ENCODE peak calls at places on chromosome 11, in four cellular contexts. One of them, this sample, is unnamed.

GRCh38 chr11:108561535-108561991 is 32.0 kb downstream of the EXPH5 start:
- DNase-seq in uterus: no peak
- DNase-seq in foreskin fibroblast: peak
- DNase-seq in psoas muscle: no peak
- DNase-seq in this sample: no peak

GRCh38 chr11:113587318-113587739 is 112.1 kb upstream of the DRD2 start:
- DNase-seq in psoas muscle: no peak
- DNase-seq in foreskin fibroblast: no peak
- DNase-seq in uterus: no peak
- DNase-seq in this sample: no peak

GRCh38 chr11:69014936-69015549 is 2.0 kb upstream of the MRGPRF start:
- DNase-seq in foreskin fibroblast: no peak
- DNase-seq in uterus: no peak
- DNase-seq in psoas muscle: no peak
- DNase-seq in this sample: no peak

GRCh38 chr11:65225284-65226102 is 36.3 kb upstream of the POLA2 start:
- DNase-seq in psoas muscle: no peak
- DNase-seq in foreskin fibroblast: peak
- DNase-seq in uterus: peak
- DNase-seq in this sample: peak

GRCh38 chr11:112625816-112626215 is 335.4 kb upstream of the NCAM1 start:
- DNase-seq in psoas muscle: no peak
- DNase-seq in uterus: no peak
- DNase-seq in foreskin fibroblast: no peak
- DNase-seq in this sample: no peak

GRCh38 chr11:113546757-113547507 is 71.7 kb upstream of the DRD2 start:
- DNase-seq in psoas muscle: no peak
- DNase-seq in uterus: no peak
- DNase-seq in foreskin fibroblast: no peak
- DNase-seq in this sample: no peak

GRCh38 chr11:74025467-74026166 is 16.7 kb upstream of the UCP3 start:
- DNase-seq in psoas muscle: no peak
- DNase-seq in uterus: no peak
- DNase-seq in foreskin fibroblast: peak
- DNase-seq in this sample: no peak

GRCh38 chr11:71188886-71189767 is 63.2 kb downstream of the SHANK2 start:
- DNase-seq in foreskin fibroblast: no peak
- DNase-seq in uterus: no peak
- DNase-seq in psoas muscle: peak
- DNase-seq in this sample: no peak

GRCh38 chr11:119318240-119319135 is 1.6 kb upstream of the MCAM start:
- DNase-seq in psoas muscle: no peak
- DNase-seq in uterus: peak
- DNase-seq in foreskin fibroblast: no peak
- DNase-seq in this sample: peak

GRCh38 chr11:60887531-60887930 is 18.9 kb downstream of the PRPF19 start:
- DNase-seq in foreskin fibroblast: peak
- DNase-seq in psoas muscle: no peak
- DNase-seq in uterus: peak
- DNase-seq in this sample: no peak

GRCh38 chr11:17511571-17511970 is 32.6 kb downstream of the USH1C start:
- DNase-seq in uterus: no peak
- DNase-seq in psoas muscle: no peak
- DNase-seq in foreskin fibroblast: no peak
- DNase-seq in this sample: no peak

GRCh38 chr11:95898782-95899181 is 25.1 kb downstream of the MTMR2 start:
- DNase-seq in uterus: no peak
- DNase-seq in psoas muscle: no peak
- DNase-seq in foreskin fibroblast: no peak
- DNase-seq in this sample: no peak

GRCh38 chr11:44527476-44527875 is 38.0 kb upstream of the CD82 start:
- DNase-seq in foreskin fibroblast: no peak
- DNase-seq in psoas muscle: no peak
- DNase-seq in uterus: no peak
- DNase-seq in this sample: no peak

GRCh38 chr11:57938351-57938750 is 85.3 kb upstream of the OR9Q1 start:
- DNase-seq in uterus: no peak
- DNase-seq in foreskin fibroblast: no peak
- DNase-seq in psoas muscle: no peak
- DNase-seq in this sample: no peak

GRCh38 chr11:5737091-5737490 is 843 bp downstream of the OR56B1 start:
- DNase-seq in foreskin fibroblast: no peak
- DNase-seq in uterus: no peak
- DNase-seq in psoas muscle: no peak
- DNase-seq in this sample: no peak

GRCh38 chr11:87307101-87307500 is 269.4 kb downstream of the TMEM135 start:
- DNase-seq in foreskin fibroblast: no peak
- DNase-seq in psoas muscle: no peak
- DNase-seq in uterus: no peak
- DNase-seq in this sample: no peak

GRCh38 chr11:130390071-130390758 is 38.2 kb downstream of the ADAMTS8 start:
- DNase-seq in foreskin fibroblast: peak
- DNase-seq in uterus: peak
- DNase-seq in psoas muscle: no peak
- DNase-seq in this sample: no peak

GRCh38 chr11:1348748-1349073 is 39.3 kb upstream of the TOLLIP start:
- DNase-seq in uterus: no peak
- DNase-seq in foreskin fibroblast: no peak
- DNase-seq in psoas muscle: no peak
- DNase-seq in this sample: no peak

GRCh38 chr11:36326524-36327419 is 30.7 kb downstream of the PRR5L start:
- DNase-seq in foreskin fibroblast: no peak
- DNase-seq in uterus: no peak
- DNase-seq in psoas muscle: no peak
- DNase-seq in this sample: no peak

GRCh38 chr11:124384399-124384798 is at the start of gene OR8B2:
- DNase-seq in psoas muscle: no peak
- DNase-seq in uterus: no peak
- DNase-seq in foreskin fibroblast: no peak
- DNase-seq in this sample: no peak

GRCh38 chr11:107526197-107526596 is 39.3 kb downstream of the ALKBH8 start:
- DNase-seq in uterus: no peak
- DNase-seq in foreskin fibroblast: no peak
- DNase-seq in psoas muscle: no peak
- DNase-seq in this sample: no peak

GRCh38 chr11:125494987-125495725 is 909 bp downstream of the FEZ1 start:
- DNase-seq in psoas muscle: peak
- DNase-seq in uterus: peak
- DNase-seq in foreskin fibroblast: peak
- DNase-seq in this sample: peak

GRCh38 chr11:101582242-101583052 is 1.4 kb downstream of the TRPC6 start:
- DNase-seq in psoas muscle: peak
- DNase-seq in foreskin fibroblast: no peak
- DNase-seq in uterus: peak
- DNase-seq in this sample: no peak

GRCh38 chr11:9756461-9756860 is 92.6 kb downstream of the SWAP70 start:
- DNase-seq in uterus: no peak
- DNase-seq in foreskin fibroblast: no peak
- DNase-seq in psoas muscle: no peak
- DNase-seq in this sample: no peak

GRCh38 chr11:9757809-9758675 is 94.2 kb downstream of the SWAP70 start:
- DNase-seq in psoas muscle: peak
- DNase-seq in foreskin fibroblast: peak
- DNase-seq in uterus: peak
- DNase-seq in this sample: peak

GRCh38 chr11:9756878-9757277 is 93.0 kb downstream of the SWAP70 start:
- DNase-seq in foreskin fibroblast: no peak
- DNase-seq in psoas muscle: no peak
- DNase-seq in uterus: no peak
- DNase-seq in this sample: no peak

GRCh38 chr11:9754041-9754471 is 90.2 kb downstream of the SWAP70 start:
- DNase-seq in uterus: no peak
- DNase-seq in psoas muscle: no peak
- DNase-seq in foreskin fibroblast: peak
- DNase-seq in this sample: peak

DNA sequence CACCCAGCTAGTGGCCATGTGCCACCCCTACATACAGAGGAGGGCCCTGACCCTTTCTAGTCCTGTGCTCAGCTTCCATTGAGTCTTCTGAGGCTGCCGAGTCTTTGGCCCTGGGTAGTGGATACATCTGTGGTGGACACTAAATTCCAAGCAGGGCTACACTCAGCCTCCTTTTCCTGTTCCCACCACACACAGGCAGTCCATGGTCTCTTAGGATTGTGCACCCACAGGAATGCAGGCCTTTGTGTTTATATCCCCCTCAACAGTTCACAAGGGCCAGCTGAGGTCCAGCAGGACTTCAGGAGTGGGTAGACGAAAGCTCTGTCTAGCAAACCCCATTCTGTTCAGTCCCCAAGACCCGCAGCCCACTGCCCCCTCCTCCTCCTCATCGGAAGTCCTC is 91.7 kb downstream of the SWAP70 start:
- DNase-seq in uterus: no peak
- DNase-seq in psoas muscle: no peak
- DNase-seq in foreskin fibroblast: peak
- DNase-seq in this sample: no peak
- H3K4me3 ChIP-seq in uterus: no peak
- H3K4me3 ChIP-seq in psoas muscle: no peak
- H3K4me3 ChIP-seq in foreskin fibroblast: no peak
- H3K4me3 ChIP-seq in this sample: no peak

GRCh38 chr11:105861225-105861624 is 160.8 kb downstream of the MSANTD4 start:
- DNase-seq in foreskin fibroblast: no peak
- DNase-seq in uterus: no peak
- DNase-seq in psoas muscle: no peak
- DNase-seq in this sample: no peak
- TF ChIP-seq CTCF in foreskin fibroblast: no peak
- TF ChIP-seq CTCF in uterus: no peak
- TF ChIP-seq CTCF in psoas muscle: no peak
- TF ChIP-seq CTCF in this sample: no peak

GRCh38 chr11:111535281-111535680 is 5.2 kb upstream of the LAYN start:
- DNase-seq in foreskin fibroblast: no peak
- DNase-seq in uterus: no peak
- DNase-seq in psoas muscle: no peak
- DNase-seq in this sample: no peak
- H3K4me3 ChIP-seq in foreskin fibroblast: no peak
- H3K4me3 ChIP-seq in uterus: no peak
- H3K4me3 ChIP-seq in psoas muscle: no peak
- H3K4me3 ChIP-seq in this sample: no peak

GRCh38 chr11:104547996-104548661 is 350.1 kb downstream of the CASP12 start:
- DNase-seq in psoas muscle: no peak
- DNase-seq in foreskin fibroblast: no peak
- DNase-seq in uterus: no peak
- DNase-seq in this sample: no peak
- TF ChIP-seq CTCF in psoas muscle: no peak
- TF ChIP-seq CTCF in foreskin fibroblast: no peak
- TF ChIP-seq CTCF in uterus: no peak
- TF ChIP-seq CTCF in this sample: no peak

This sample was measured in lower leg skin.